ENCODE peak calls at places on chromosomes 3 and 15, in five cellular contexts. C, T, U, J and Q are unnamed samples.

GRCh38 chr3:51508255-51508654 is 8.4 kb upstream of the DCAF1 start:
- DNase-seq in U (no peak), T (no peak), J (no peak), C (no peak), Q (no peak)

GRCh38 chr3:125961289-125961589 is 7.7 kb upstream of the ROPN1B start:
- DNase-seq in U (no peak), J (no peak), C (no peak), T (no peak), Q (no peak)

GRCh38 chr15:61003683-61004299 is 225.3 kb downstream of the RORA start:
- DNase-seq in T (no peak), J (no peak), U (no peak), C (no peak), Q (no peak)

GRCh38 chr15:31299588-31300207 is 26.9 kb upstream of the KLF13 start:
- DNase-seq in J (no peak), C (no peak), U (no peak), T (peak), Q (no peak)

GRCh38 chr3:113151475-113152031 is 59.8 kb upstream of the BOC start:
- DNase-seq in U (no peak), J (no peak), C (no peak), T (peak), Q (no peak)

GRCh38 chr15:39266882-39267281 is 314.0 kb upstream of the THBS1 start:
- DNase-seq in C (no peak), U (no peak), T (no peak), J (no peak), Q (no peak)

GRCh38 chr15:78034495-78035191 is 42.9 kb downstream of the TBC1D2B start:
- DNase-seq in U (peak), C (peak), J (peak), T (no peak), Q (peak)

GRCh38 chr15:62880278-62880677 is 162.3 kb upstream of the TPM1 start:
- DNase-seq in C (no peak), U (no peak), T (no peak), J (no peak), Q (no peak)

GRCh38 chr3:185552358-185552877 is at the start of gene LIPH:
- DNase-seq in T (no peak), J (no peak), C (peak), U (no peak), Q (peak)

GRCh38 chr3:47423548-47424145 is 42.8 kb downstream of the PTPN23 start:
- DNase-seq in C (no peak), J (no peak), U (no peak), T (no peak), Q (no peak)

GRCh38 chr3:109257269-109257668 is 59.0 kb downstream of the DPPA2 start:
- DNase-seq in J (no peak), U (no peak), T (no peak), C (no peak), Q (no peak)

GRCh38 chr15:85031086-85031943 is 49.7 kb downstream of the PDE8A start:
- DNase-seq in C (no peak), J (no peak), T (no peak), U (no peak), Q (no peak)

GRCh38 chr3:278300-279064 is 81.9 kb downstream of the CHL1 start:
- DNase-seq in C (peak), T (no peak), U (no peak), J (no peak), Q (no peak)

GRCh38 chr3:198071602-198072285 is 111.7 kb downstream of the LMLN start:
- DNase-seq in J (no peak), U (no peak), C (no peak), T (no peak), Q (peak)

GRCh38 chr3:135368316-135368715 is 573.3 kb downstream of the EPHB1 start:
- DNase-seq in J (no peak), C (no peak), T (no peak), U (no peak), Q (no peak)

GRCh38 chr3:125428216-125428830 is 53.2 kb upstream of the ZNF148 start:
- DNase-seq in J (no peak), C (no peak), U (no peak), T (no peak), Q (no peak)

GRCh38 chr3:177981576-177981975 is 554.7 kb upstream of the KCNMB2 start:
- DNase-seq in J (no peak), C (no peak), U (no peak), T (no peak), Q (no peak)

GRCh38 chr3:177973241-177973840 is 562.9 kb upstream of the KCNMB2 start:
- DNase-seq in U (no peak), J (no peak), T (no peak), C (no peak), Q (no peak)

GRCh38 chr3:177979684-177980083 is 556.6 kb upstream of the KCNMB2 start:
- DNase-seq in J (no peak), U (no peak), T (no peak), C (no peak), Q (no peak)

GRCh38 chr3:177978948-177979347 is 557.3 kb upstream of the KCNMB2 start:
- DNase-seq in C (no peak), J (no peak), T (no peak), U (no peak), Q (no peak)

GRCh38 chr3:177977381-177978158 is 558.7 kb upstream of the KCNMB2 start:
- DNase-seq in J (no peak), C (no peak), T (no peak), U (no peak), Q (no peak)
- H3K27ac ChIP-seq in J (no peak), C (no peak), T (no peak), U (no peak), Q (no peak)

DNA sequence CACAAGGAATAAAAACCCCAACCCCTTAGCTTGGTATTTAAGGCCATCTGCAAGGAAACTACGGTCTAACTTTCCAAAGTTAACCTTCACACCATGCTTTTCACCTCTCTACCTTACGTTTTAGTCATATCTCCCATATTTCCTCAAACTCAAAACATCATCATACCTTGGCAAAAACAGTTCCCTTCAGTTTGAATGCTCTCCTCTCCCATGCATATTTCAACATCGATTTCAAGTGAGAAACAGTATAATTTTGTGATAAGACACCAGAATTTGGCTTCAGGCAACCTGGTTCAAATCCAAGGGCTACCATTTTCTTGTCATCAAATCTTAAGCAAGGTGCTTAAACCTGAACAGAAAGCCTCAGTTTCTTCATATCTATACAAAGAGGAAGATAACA is 108.2 kb downstream of the THRB start:
- DNase-seq in J (no peak), C (no peak), T (no peak), U (no peak), Q (no peak)
- H3K27ac ChIP-seq in J (no peak), C (no peak), T (no peak), U (no peak), Q (no peak)

DNA sequence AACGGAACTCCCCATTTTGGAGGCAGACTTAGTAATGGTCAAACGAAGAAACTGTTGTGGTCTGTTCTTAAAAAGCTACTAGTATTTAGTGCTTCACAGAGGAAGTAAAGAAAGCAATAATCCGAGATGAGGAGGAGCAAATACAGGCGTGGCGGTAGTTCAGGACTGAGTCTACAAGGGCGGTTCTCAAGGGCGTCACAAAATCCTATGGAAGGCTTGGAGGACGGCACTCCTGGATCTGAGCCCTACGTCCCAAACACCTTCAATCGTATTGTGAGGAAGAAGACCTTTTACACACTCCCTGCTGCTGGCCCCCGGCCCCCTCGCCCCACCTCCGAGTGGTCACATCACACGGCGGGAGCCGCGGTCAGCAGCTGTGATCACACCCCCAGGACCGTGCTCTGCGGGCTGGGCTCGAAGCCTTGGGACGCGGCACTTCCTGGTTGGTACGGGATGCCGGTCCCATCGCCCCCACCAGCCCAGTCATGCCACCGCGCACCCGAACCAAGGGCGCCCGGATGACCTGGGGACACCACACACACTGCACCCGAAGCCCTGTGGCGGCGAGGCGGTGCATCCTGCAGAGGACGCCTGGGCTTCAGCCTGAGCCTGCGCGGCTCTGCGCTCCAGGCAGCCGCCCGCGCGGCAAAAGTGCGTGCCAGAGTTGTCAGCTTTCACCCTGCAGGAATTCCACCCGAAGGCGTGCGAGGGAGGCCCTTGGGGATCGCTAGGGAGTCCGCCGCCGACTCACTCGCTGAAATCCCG is 588 bp downstream of the PLD1 start:
- DNase-seq in U (peak), C (peak), J (no peak), T (peak), Q (peak)
- H3K27ac ChIP-seq in U (no peak), C (peak), J (no peak), T (peak), Q (peak)

GRCh38 chr3:27285668-27286067 is 83.5 kb downstream of the NEK10 start:
- DNase-seq in U (no peak), C (no peak), T (no peak), J (no peak), Q (no peak)

GRCh38 chr3:27293954-27294353 is 75.2 kb downstream of the NEK10 start:
- DNase-seq in C (no peak), J (no peak), T (no peak), U (no peak), Q (no peak)

GRCh38 chr3:27287052-27287451 is 82.1 kb downstream of the NEK10 start:
- DNase-seq in J (no peak), C (no peak), U (no peak), T (no peak), Q (no peak)

GRCh38 chr3:27290760-27291159 is 78.4 kb downstream of the NEK10 start:
- DNase-seq in T (no peak), J (no peak), C (no peak), U (no peak), Q (no peak)

GRCh38 chr3:27289769-27290413 is 79.3 kb downstream of the NEK10 start:
- DNase-seq in J (no peak), C (no peak), T (no peak), U (no peak), Q (peak)
- H3K27ac ChIP-seq in J (no peak), C (no peak), T (no peak), U (no peak), Q (no peak)

DNA sequence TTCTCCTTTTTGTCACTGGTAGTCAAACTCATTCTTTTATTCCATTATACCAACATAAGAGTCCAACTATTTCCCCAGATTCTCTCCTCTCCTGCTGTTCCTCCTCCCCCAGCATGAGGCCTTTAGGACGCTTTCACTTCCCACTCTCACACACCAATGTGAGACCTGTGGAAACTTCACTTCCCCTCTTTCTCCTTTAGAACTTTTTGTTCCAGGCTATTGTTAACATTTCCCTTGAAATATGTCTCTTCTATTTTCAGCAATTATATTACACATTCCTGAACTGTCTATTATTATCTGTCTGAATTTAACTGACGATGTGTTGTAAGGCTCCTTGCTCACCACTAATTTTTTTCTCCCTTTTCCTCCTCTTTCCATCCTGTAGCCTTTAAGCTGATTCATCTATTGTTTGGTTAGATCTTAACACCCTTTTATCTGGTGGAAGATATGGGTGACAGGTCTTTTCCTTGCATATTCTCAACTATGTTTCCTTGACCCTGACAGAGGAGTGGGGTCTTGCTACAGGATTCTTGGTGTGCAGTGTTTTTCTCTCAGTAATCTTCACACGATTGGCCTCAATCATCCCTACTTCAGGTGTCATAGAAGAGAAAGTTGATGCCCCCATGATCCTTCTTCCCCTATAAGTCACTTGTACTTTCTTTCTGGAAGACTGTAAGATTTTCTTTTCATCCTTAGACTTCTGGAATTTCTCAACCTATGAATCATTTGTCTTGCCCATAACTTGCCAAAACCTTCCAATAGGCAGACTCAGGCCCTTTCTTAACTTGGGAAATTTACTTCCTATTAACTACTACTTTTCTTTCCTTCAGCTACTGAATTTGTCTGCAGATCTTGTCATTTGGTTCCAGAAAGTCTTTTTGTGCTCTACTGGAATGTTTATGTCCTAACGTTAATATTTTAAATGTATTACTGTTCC is 5.9 kb downstream of the CYP19A1 start:
- DNase-seq in T (no peak), C (no peak), J (no peak), U (no peak), Q (no peak)
- H3K27ac ChIP-seq in T (no peak), C (no peak), J (no peak), U (no peak), Q (no peak)

GRCh38 chr3:32423534-32423933 is 31.9 kb downstream of the CMTM7 start:
- DNase-seq in T (no peak), U (no peak), J (no peak), C (no peak), Q (no peak)
- H3K27ac ChIP-seq in T (no peak), U (peak), J (peak), C (no peak), Q (peak)